ENCODE peak calls at places on chromosomes 12 and 14, in seven cellular contexts. Q, P, A, V, M, U and N are unnamed samples.
A peak's percentile ranks its signal among the peaks of the same experiment; 100 is the strongest.

GRCh38 chr12:12926571-12927071 is 25.3 kb downstream of the GPRC5D start:
- DNase-seq in U (no peak), Q (no peak), M (no peak), P (peak; percentile 33), V (peak; percentile 41), A (no peak), N (peak; percentile 86)

GRCh38 chr14:95319312-95320075 is at the start of gene CLMN:
- DNase-seq in V (peak; percentile 21), P (peak; percentile 14), A (peak; percentile 49), U (peak; percentile 66), M (peak; percentile 85), Q (peak; percentile 25), N (peak; percentile 94)

GRCh38 chr12:47801170-47801903 is 18.4 kb downstream of the HDAC7 start:
- DNase-seq in A (no peak), V (no peak), M (peak; percentile 33), P (no peak), U (no peak), Q (peak; percentile 54), N (peak; percentile 89)

GRCh38 chr12:98644433-98644711 is 216 bp downstream of the IKBIP start:
- DNase-seq in V (no peak), Q (no peak), U (no peak), P (no peak), M (no peak), A (no peak), N (peak; percentile 72)

GRCh38 chr12:111596985-111597730 is 2.0 kb downstream of the ATXN2 start:
- DNase-seq in A (peak; percentile 30), V (peak; percentile 72), U (peak; percentile 59), Q (peak; percentile 81), M (peak; percentile 68), P (peak; percentile 64), N (peak; percentile 90)

GRCh38 chr12:103850429-103850828 is 9.4 kb upstream of the NT5DC3 start:
- DNase-seq in U (no peak), Q (no peak), P (no peak), A (no peak), M (no peak), V (no peak), N (no peak)

GRCh38 chr14:100440207-100440631 is 117.1 kb downstream of the SLC25A47 start:
- DNase-seq in Q (peak; percentile 50), P (peak; percentile 80), A (peak; percentile 56), U (peak; percentile 32), V (peak; percentile 85), M (peak; percentile 83), N (peak; percentile 89)

GRCh38 chr12:47245623-47246022 is 165.9 kb upstream of the AMIGO2 start:
- DNase-seq in M (no peak), V (no peak), Q (no peak), U (no peak), A (no peak), P (no peak), N (no peak)

GRCh38 chr14:90393966-90394365 is 2.9 kb upstream of the CALM1 start:
- DNase-seq in U (no peak), A (no peak), P (no peak), V (no peak), Q (no peak), M (no peak), N (no peak)

GRCh38 chr12:87428701-87429277 is 600.4 kb downstream of the C12orf50 start:
- DNase-seq in U (no peak), P (peak; percentile 54), A (no peak), M (no peak), Q (peak; percentile 3), V (peak; percentile 64), N (peak; percentile 39)

GRCh38 chr12:9032202-9032964 is 43.0 kb downstream of the KLRG1 start:
- DNase-seq in A (no peak), P (no peak), U (no peak), V (no peak), Q (no peak), M (no peak), N (peak; percentile 27)

GRCh38 chr12:53927220-53928029 is 11.2 kb upstream of the HOXC13 start:
- DNase-seq in U (no peak), V (no peak), M (no peak), A (no peak), P (no peak), Q (no peak), N (no peak)

DNA sequence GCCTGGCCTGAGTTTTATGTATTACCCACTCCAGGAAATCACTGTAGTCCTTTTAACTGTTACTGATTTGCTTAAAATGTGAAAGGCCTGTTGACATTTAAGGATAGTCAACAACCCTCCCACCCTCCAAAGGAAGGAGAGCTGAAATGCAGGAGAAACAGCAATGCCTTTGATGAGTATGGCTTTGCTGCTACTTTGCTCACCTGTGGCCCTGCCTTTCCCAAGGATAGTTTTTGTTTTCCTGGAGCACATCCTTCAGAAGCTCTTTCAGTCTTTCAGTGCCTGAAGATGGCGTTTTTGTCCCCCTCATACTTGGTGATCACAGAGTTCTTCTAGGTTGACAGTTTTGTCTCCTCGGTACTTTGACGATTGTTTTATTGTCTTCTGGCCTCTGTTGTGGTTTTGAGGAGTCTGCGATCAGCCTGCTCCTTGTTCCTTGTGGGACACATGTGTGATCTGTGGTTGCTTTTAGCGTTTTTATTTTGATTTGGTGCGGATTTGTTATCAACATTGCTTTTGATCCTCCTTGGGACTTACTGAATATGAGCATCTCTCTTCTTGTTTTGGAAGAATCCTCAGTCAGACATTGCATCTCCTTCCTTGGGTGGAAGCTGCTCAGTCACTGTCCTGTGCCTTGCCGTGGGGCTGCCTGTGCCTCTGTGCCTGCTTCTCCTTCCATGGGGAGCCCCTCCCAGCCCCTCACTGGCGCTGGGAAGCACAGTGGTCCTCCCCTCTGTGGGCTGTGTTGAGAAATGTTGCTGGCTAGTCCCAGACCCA is 17.2 kb downstream of the PACS2 start:
- DNase-seq in P (no peak), U (no peak), Q (no peak), V (no peak), M (no peak), A (no peak), N (peak; percentile 73)
- H3K4me2 ChIP-seq in P (no peak overlapping the region), U (no peak overlapping the region), Q (no peak overlapping the region), V (no peak overlapping the region), M (no peak overlapping the region), A (no peak overlapping the region), N (no peak overlapping the region)

GRCh38 chr12:68447807-68448138 is 115.6 kb upstream of the MDM1 start:
- DNase-seq in P (no peak), U (no peak), V (no peak), M (no peak), A (no peak), Q (no peak), N (no peak)

GRCh38 chr12:68445836-68446235 is 113.7 kb upstream of the MDM1 start:
- DNase-seq in U (no peak), A (no peak), P (no peak), Q (no peak), V (no peak), M (no peak), N (no peak)

GRCh38 chr12:68446379-68446778 is 114.2 kb upstream of the MDM1 start:
- DNase-seq in Q (no peak), P (no peak), M (no peak), A (no peak), U (no peak), V (no peak), N (peak; percentile 34)

GRCh38 chr12:68449196-68449595 is 117.0 kb upstream of the MDM1 start:
- DNase-seq in P (no peak), U (no peak), V (no peak), M (no peak), A (no peak), Q (no peak), N (no peak)

GRCh38 chr12:68446896-68447806 is 115.0 kb upstream of the MDM1 start:
- DNase-seq in Q (no peak), A (peak; percentile 57), M (peak; percentile 90), U (no peak), V (no peak), P (no peak), N (no peak)
- H3K4me2 ChIP-seq in Q (no peak overlapping the region), A (peak overlapping the region; percentile 26), M (peak overlapping the region; percentile 64), U (no peak overlapping the region), V (no peak overlapping the region), P (no peak overlapping the region), N (no peak overlapping the region)

GRCh38 chr12:124678421-124678893 is 111.0 kb upstream of the NCOR2 start:
- DNase-seq in V (no peak), P (no peak), A (no peak), M (no peak), Q (no peak), U (no peak), N (peak; percentile 65)

GRCh38 chr12:124680863-124681778 is 113.7 kb upstream of the NCOR2 start:
- DNase-seq in A (peak; percentile 48), Q (peak; percentile 94), P (peak; percentile 94), U (peak; percentile 32), V (peak; percentile 96), M (peak; percentile 63), N (peak; percentile 97)

GRCh38 chr12:124679533-124680371 is 112.3 kb upstream of the NCOR2 start:
- DNase-seq in V (no peak), U (no peak), P (no peak), M (no peak), A (no peak), Q (no peak), N (peak; percentile 87)

GRCh38 chr12:124677552-124678356 is 110.3 kb upstream of the NCOR2 start:
- DNase-seq in A (no peak), P (no peak), U (peak; percentile 29), V (no peak), M (no peak), Q (no peak), N (peak; percentile 67)

DNA sequence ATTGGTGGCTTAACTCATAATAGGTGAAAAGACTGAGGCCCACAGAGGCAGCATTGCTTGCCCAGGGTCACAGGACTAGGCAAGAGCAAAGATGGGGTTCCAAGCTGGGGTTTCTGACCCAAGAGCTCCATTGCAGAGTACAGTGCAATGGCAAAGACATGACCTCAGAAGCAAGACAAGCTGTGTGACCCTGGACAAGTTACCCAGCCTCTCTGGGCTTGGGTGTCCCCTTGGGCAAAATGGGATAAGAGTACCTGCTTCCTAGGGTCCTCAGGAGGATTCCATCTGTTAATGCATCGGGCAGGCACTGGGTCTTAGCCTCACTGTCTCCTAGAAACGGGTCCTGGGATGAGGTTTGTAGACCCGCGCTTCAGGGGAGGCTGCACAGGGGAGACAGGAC is 111.6 kb upstream of the NCOR2 start:
- DNase-seq in Q (no peak), V (no peak), P (no peak), A (no peak), U (no peak), M (no peak), N (no peak)
- H3K4me2 ChIP-seq in Q (no peak overlapping the region), V (peak overlapping the region; percentile 19), P (peak overlapping the region; percentile 37), A (no peak overlapping the region), U (no peak overlapping the region), M (no peak overlapping the region), N (no peak overlapping the region)

GRCh38 chr14:61704554-61704953 is 9.2 kb downstream of the HIF1A start:
- DNase-seq in V (peak; percentile 35), Q (no peak), U (no peak), M (no peak), A (no peak), P (no peak), N (no peak)

GRCh38 chr14:61706096-61706690 is 10.9 kb downstream of the HIF1A start:
- DNase-seq in V (no peak), P (no peak), Q (no peak), M (no peak), A (no peak), U (no peak), N (no peak)

GRCh38 chr14:61703342-61704129 is 8.2 kb downstream of the HIF1A start:
- DNase-seq in P (no peak), V (no peak), A (no peak), M (no peak), Q (no peak), U (no peak), N (no peak)

GRCh38 chr14:61701946-61702345 is 6.6 kb downstream of the HIF1A start:
- DNase-seq in Q (no peak), M (no peak), P (no peak), U (no peak), A (no peak), V (no peak), N (no peak)

GRCh38 chr14:61705017-61705416 is 9.7 kb downstream of the HIF1A start:
- DNase-seq in M (no peak), V (no peak), P (no peak), U (no peak), Q (no peak), A (no peak), N (no peak)
- H3K4me2 ChIP-seq in M (no peak overlapping the region), V (peak overlapping the region; percentile 35), P (peak overlapping the region; percentile 10), U (no peak overlapping the region), Q (no peak overlapping the region), A (no peak overlapping the region), N (peak overlapping the region; percentile 88)